ENCODE peak calls at places on chromosomes 7 and 10, in four cellular contexts. F is A549, R is HepG2, H is K562. Q is an unnamed sample.

GRCh38 chr7:81445462-81445861 is 324.4 kb downstream of the HGF start:
- DNase-seq in H (no peak), F (no peak), R (no peak), Q (no peak)

GRCh38 chr10:48656241-48656921 is 28.3 kb upstream of the WDFY4 start:
- DNase-seq in R (peak; percentile 66), F (peak; percentile 58), H (peak; percentile 94), Q (peak; percentile 86)

GRCh38 chr10:93481931-93482834 is at the start of gene MYOF:
- DNase-seq in F (peak; percentile 87), H (peak; percentile 61), R (peak; percentile 59), Q (peak; percentile 35)

GRCh38 chr10:18607503-18607902 is 43.9 kb downstream of the NSUN6 start:
- DNase-seq in F (peak; percentile 72), H (peak; percentile 54), R (peak; percentile 37), Q (no peak)

GRCh38 chr7:16071246-16071857 is 350.0 kb downstream of the CRPPA start:
- DNase-seq in R (peak; percentile 50), H (peak; percentile 49), F (peak; percentile 25), Q (no peak)

GRCh38 chr7:95682913-95683312 is 86.6 kb upstream of the PDK4 start:
- DNase-seq in H (no peak), F (no peak), R (no peak), Q (no peak)

GRCh38 chr10:60473557-60473956 is 83.9 kb upstream of the ANK3 start:
- DNase-seq in F (peak; percentile 17), R (peak; percentile 18), H (no peak), Q (no peak)

GRCh38 chr7:39838326-39838725 is 111.7 kb upstream of the CDK13 start:
- DNase-seq in F (no peak), H (no peak), R (no peak), Q (no peak)

GRCh38 chr10:45371555-45371954 is 2.5 kb upstream of the ALOX5 start:
- DNase-seq in F (no peak), R (no peak), H (no peak), Q (no peak)

GRCh38 chr7:577971-578370 is 58.3 kb upstream of the PDGFA start:
- DNase-seq in F (no peak), R (no peak), H (peak; percentile 43), Q (peak; percentile 43)

GRCh38 chr7:122188785-122189184 is 44.7 kb upstream of the AASS start:
- DNase-seq in R (no peak), H (no peak), F (no peak), Q (no peak)

GRCh38 chr10:82463165-82463564 is 588.2 kb downstream of the NRG3 start:
- DNase-seq in R (no peak), H (no peak), F (no peak), Q (no peak)

GRCh38 chr7:121019018-121019417 is 30.5 kb downstream of the CPED1 start:
- DNase-seq in H (no peak), R (no peak), F (no peak), Q (no peak)
- TF ChIP-seq HMGXB4 in H (no peak), R (no peak), F (no peak), Q (no peak)

GRCh38 chr10:104120903-104121484 is 977 bp upstream of the SFR1 start:
- DNase-seq in F (peak; percentile 77), R (peak; percentile 87), H (peak; percentile 61), Q (peak; percentile 80)
- TF ChIP-seq HMGXB4 in F (no peak), R (no peak), H (no peak), Q (no peak)

GRCh38 chr7:28779929-28780328 is 178.2 kb downstream of the TRIL start:
- DNase-seq in F (no peak), R (no peak), H (no peak), Q (no peak)

GRCh38 chr7:28774529-28775057 is 183.5 kb downstream of the TRIL start:
- DNase-seq in R (no peak), F (no peak), H (no peak), Q (no peak)

GRCh38 chr7:28782362-28782761 is 175.8 kb downstream of the TRIL start:
- DNase-seq in F (no peak), R (no peak), H (no peak), Q (no peak)

GRCh38 chr7:28776463-28777157 is 181.5 kb downstream of the TRIL start:
- DNase-seq in H (no peak), F (no peak), R (no peak), Q (no peak)

GRCh38 chr7:28778781-28779180 is 179.3 kb downstream of the TRIL start:
- DNase-seq in R (no peak), F (no peak), H (no peak), Q (no peak)
- TF ChIP-seq HMGXB4 in R (no peak), F (no peak), H (no peak), Q (no peak)

GRCh38 chr10:7507887-7508726 is 97.3 kb upstream of the SFMBT2 start:
- DNase-seq in F (no peak), R (no peak), H (no peak), Q (no peak)
- TF ChIP-seq HMGXB4 in F (no peak), R (no peak), H (no peak), Q (no peak)

GRCh38 chr7:135855836-135856235 is 107.2 kb upstream of the FAM180A start:
- DNase-seq in F (no peak), H (no peak), R (no peak), Q (no peak)

GRCh38 chr7:135856356-135857144 is 107.9 kb upstream of the FAM180A start:
- DNase-seq in H (no peak), F (no peak), R (no peak), Q (no peak)

GRCh38 chr7:135857519-135858274 is 109.1 kb upstream of the FAM180A start:
- DNase-seq in H (no peak), F (no peak), R (no peak), Q (no peak)

GRCh38 chr7:135853008-135853407 is 104.4 kb upstream of the FAM180A start:
- DNase-seq in F (no peak), R (no peak), H (no peak), Q (no peak)

GRCh38 chr7:135853499-135853898 is 104.9 kb upstream of the FAM180A start:
- DNase-seq in F (no peak), H (no peak), R (no peak), Q (no peak)
- TF ChIP-seq HMGXB4 in F (no peak), H (no peak), R (no peak), Q (no peak)

GRCh38 chr7:149205690-149206381 is 10.5 kb downstream of the ZNF282 start:
- DNase-seq in R (no peak), F (no peak), H (no peak), Q (no peak)

GRCh38 chr7:149207324-149208035 is 12.1 kb downstream of the ZNF282 start:
- DNase-seq in F (no peak), R (no peak), H (no peak), Q (no peak)

GRCh38 chr7:149214020-149214720 is 18.8 kb downstream of the ZNF282 start:
- DNase-seq in F (no peak), H (no peak), R (no peak), Q (no peak)

GRCh38 chr7:149209518-149210269 is 14.3 kb downstream of the ZNF282 start:
- DNase-seq in H (peak; percentile 84), F (peak; percentile 83), R (peak; percentile 44), Q (peak; percentile 80)

DNA sequence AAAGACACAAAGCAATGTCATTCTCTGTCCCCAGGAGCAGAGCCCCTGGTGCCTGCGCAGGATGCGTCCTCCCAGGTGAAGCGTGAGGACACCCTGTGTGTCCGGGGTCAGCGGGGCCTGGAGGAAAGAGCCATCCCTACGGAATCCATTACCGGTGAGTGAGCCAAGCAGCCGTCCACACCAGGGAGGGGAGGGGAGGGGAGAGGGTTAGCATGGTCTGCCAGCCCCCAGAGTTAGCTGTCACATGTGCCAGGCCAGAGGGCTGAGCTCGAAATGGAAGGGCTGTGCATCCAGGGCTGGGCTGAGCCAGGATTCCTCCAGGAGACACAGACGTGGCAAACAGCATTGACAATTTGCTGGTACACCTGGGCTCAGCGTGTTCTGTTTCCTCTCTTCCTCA is 15.2 kb downstream of the ZNF282 start:
- DNase-seq in F (no peak), R (no peak), H (no peak), Q (no peak)
- TF ChIP-seq HMGXB4 in F (no peak), R (no peak), H (no peak), Q (no peak)

Q was measured in WTC11.